ENCODE peak calls at places on chromosomes 4 and X, in seven cellular contexts. N is SW 1271; O is EH; G is foreskin melanocyte; Q is activated CD4-positive, alpha-beta T cell treated with anti-CD3 and anti-CD28 coated beads for 48 hours; H is anterior cingulate cortex; J is ovary. W is an unnamed sample.

GRCh38 chr4:182083681-182084410 is 159.4 kb upstream of the TENM3 start:
- DNase-seq in N (no peak), O (no peak), G (no peak), Q (no peak), H (no peak), J (no peak), W (no peak)

GRCh38 chr4:183635333-183635732 is 23.7 kb downstream of the RWDD4 start:
- DNase-seq in N (no peak), O (no peak), G (no peak), Q (no peak), H (no peak), J (peak; percentile 56), W (no peak)

GRCh38 chrX:30892591-30892990 is 3.5 kb upstream of the TAB3 start:
- DNase-seq in N (no peak), O (no peak), G (no peak), Q (no peak), H (no peak), J (no peak), W (no peak)

GRCh38 chrX:140510306-140510676 is 5.4 kb upstream of the SOX3 start:
- DNase-seq in N (no peak), O (no peak), G (no peak), Q (no peak), H (no peak), J (no peak), W (peak; percentile 9)

GRCh38 chrX:79130857-79131256 is 13.6 kb upstream of the GPR174 start:
- DNase-seq in N (no peak), O (no peak), G (no peak), Q (no peak), H (no peak), J (no peak), W (no peak)

GRCh38 chrX:1196436-1196835 is 16.0 kb downstream of the CRLF2 start:
- DNase-seq in N (no peak), O (no peak), G (no peak), Q (no peak), H (no peak), J (no peak), W (no peak)

GRCh38 chr4:26034849-26035248 is 120.8 kb downstream of the SMIM20 start:
- DNase-seq in N (no peak), O (no peak), G (no peak), Q (peak; percentile 28), H (no peak), J (no peak), W (no peak)

GRCh38 chr4:69099910-69100309 is 3.6 kb downstream of the UGT2B7 start:
- DNase-seq in N (no peak), O (no peak), G (no peak), Q (no peak), H (no peak), J (no peak), W (no peak)

GRCh38 chr4:117664706-117665444 is 369.4 kb upstream of the NDST3 start:
- DNase-seq in N (no peak), O (no peak), G (peak; percentile 11), Q (no peak), H (no peak), J (no peak), W (no peak)

GRCh38 chr4:103626296-103626695 is 93.5 kb downstream of the TACR3 start:
- DNase-seq in N (no peak), O (no peak), G (no peak), Q (no peak), H (no peak), J (no peak), W (no peak)

GRCh38 chr4:36322921-36323354 is 41.5 kb downstream of the DTHD1 start:
- DNase-seq in N (no peak), O (no peak), G (no peak), Q (peak; percentile 51), H (no peak), J (no peak), W (no peak)

GRCh38 chr4:154574311-154574710 is 11.5 kb downstream of the FGB start:
- DNase-seq in N (no peak), O (no peak), G (no peak), Q (no peak), H (no peak), J (no peak), W (no peak)